ENCODE peak calls at places on chromosomes 12 and 14, in six cellular contexts. One of them, this sample, is unnamed.

GRCh38 chr14:64779472-64779871 is 75.2 kb downstream of the PLEKHG3 start:
- DNase-seq in SK-N-SH: no peak
- DNase-seq in K562: no peak
- DNase-seq in HepG2: no peak
- DNase-seq in H1: no peak
- DNase-seq in GM12878: no peak
- DNase-seq in this sample: no peak

GRCh38 chr12:106275458-106275857 is 27.1 kb upstream of the TCP11L2 start:
- DNase-seq in HepG2: no peak
- DNase-seq in SK-N-SH: no peak
- DNase-seq in K562: no peak
- DNase-seq in GM12878: no peak
- DNase-seq in H1: no peak
- DNase-seq in this sample: no peak

GRCh38 chr14:33938131-33938949 is 12.5 kb downstream of the EGLN3 start:
- DNase-seq in GM12878: peak
- DNase-seq in HepG2: peak
- DNase-seq in K562: peak
- DNase-seq in H1: no peak
- DNase-seq in SK-N-SH: peak
- DNase-seq in this sample: no peak

GRCh38 chr14:21382886-21383847 is 652 bp downstream of the SUPT16H start:
- DNase-seq in GM12878: no peak
- DNase-seq in K562: peak
- DNase-seq in SK-N-SH: peak
- DNase-seq in H1: no peak
- DNase-seq in HepG2: peak
- DNase-seq in this sample: peak

GRCh38 chr12:19946549-19946948 is 421.8 kb upstream of the PDE3A start:
- DNase-seq in H1: no peak
- DNase-seq in K562: no peak
- DNase-seq in SK-N-SH: no peak
- DNase-seq in HepG2: no peak
- DNase-seq in GM12878: no peak
- DNase-seq in this sample: no peak

GRCh38 chr12:52155048-52155868 is 36.6 kb downstream of the KRT80 start:
- DNase-seq in GM12878: no peak
- DNase-seq in K562: no peak
- DNase-seq in SK-N-SH: no peak
- DNase-seq in HepG2: no peak
- DNase-seq in H1: no peak
- DNase-seq in this sample: no peak

GRCh38 chr12:84161296-84161695 is 751.3 kb downstream of the SLC6A15 start:
- DNase-seq in K562: no peak
- DNase-seq in HepG2: no peak
- DNase-seq in SK-N-SH: no peak
- DNase-seq in H1: no peak
- DNase-seq in GM12878: no peak
- DNase-seq in this sample: no peak

GRCh38 chr14:54362089-54362504 is 34.7 kb upstream of the CDKN3 start:
- DNase-seq in SK-N-SH: no peak
- DNase-seq in H1: peak
- DNase-seq in GM12878: no peak
- DNase-seq in HepG2: no peak
- DNase-seq in K562: no peak
- DNase-seq in this sample: no peak

GRCh38 chr12:113164014-113164413 is 14.5 kb downstream of the CFAP73 start:
- DNase-seq in H1: no peak
- DNase-seq in HepG2: no peak
- DNase-seq in GM12878: no peak
- DNase-seq in K562: no peak
- DNase-seq in SK-N-SH: no peak
- DNase-seq in this sample: no peak

GRCh38 chr12:113846275-113846674 is 119.8 kb downstream of the RBM19 start:
- DNase-seq in H1: no peak
- DNase-seq in HepG2: no peak
- DNase-seq in K562: no peak
- DNase-seq in SK-N-SH: no peak
- DNase-seq in GM12878: no peak
- DNase-seq in this sample: peak

GRCh38 chr14:78403278-78403815 is 233.2 kb downstream of the NRXN3 start:
- DNase-seq in HepG2: no peak
- DNase-seq in H1: no peak
- DNase-seq in K562: no peak
- DNase-seq in GM12878: peak
- DNase-seq in SK-N-SH: no peak
- DNase-seq in this sample: no peak

GRCh38 chr12:110689002-110689600 is at the start of gene HVCN1:
- DNase-seq in SK-N-SH: peak
- DNase-seq in GM12878: no peak
- DNase-seq in H1: no peak
- DNase-seq in HepG2: no peak
- DNase-seq in K562: peak
- DNase-seq in this sample: peak

GRCh38 chr14:91114079-91115065 is 499 bp downstream of the DGLUCY start:
- DNase-seq in SK-N-SH: peak
- DNase-seq in H1: peak
- DNase-seq in GM12878: peak
- DNase-seq in HepG2: peak
- DNase-seq in K562: peak
- DNase-seq in this sample: peak

GRCh38 chr12:118302053-118302452 is 70.7 kb downstream of the TAOK3 start:
- DNase-seq in K562: no peak
- DNase-seq in HepG2: no peak
- DNase-seq in SK-N-SH: no peak
- DNase-seq in H1: no peak
- DNase-seq in GM12878: no peak
- DNase-seq in this sample: no peak

GRCh38 chr14:75041613-75042012 is 9.7 kb downstream of the MLH3 start:
- DNase-seq in GM12878: no peak
- DNase-seq in SK-N-SH: no peak
- DNase-seq in HepG2: peak
- DNase-seq in K562: no peak
- DNase-seq in H1: no peak
- DNase-seq in this sample: no peak

GRCh38 chr14:24052656-24053547 is 1.1 kb downstream of the CARMIL3 start:
- DNase-seq in GM12878: no peak
- DNase-seq in HepG2: no peak
- DNase-seq in H1: no peak
- DNase-seq in K562: no peak
- DNase-seq in SK-N-SH: no peak
- DNase-seq in this sample: no peak

GRCh38 chr12:22459872-22460490 is 84.4 kb downstream of the C2CD5 start:
- DNase-seq in HepG2: peak
- DNase-seq in SK-N-SH: peak
- DNase-seq in H1: no peak
- DNase-seq in GM12878: no peak
- DNase-seq in K562: peak
- DNase-seq in this sample: peak

GRCh38 chr12:15522574-15523187 is 200.4 kb downstream of the PTPRO start:
- DNase-seq in H1: no peak
- DNase-seq in K562: no peak
- DNase-seq in GM12878: no peak
- DNase-seq in HepG2: peak
- DNase-seq in SK-N-SH: peak
- DNase-seq in this sample: no peak

GRCh38 chr12:132343294-132343972 is 14.0 kb upstream of the GALNT9 start:
- DNase-seq in K562: no peak
- DNase-seq in SK-N-SH: no peak
- DNase-seq in GM12878: no peak
- DNase-seq in HepG2: no peak
- DNase-seq in H1: no peak
- DNase-seq in this sample: no peak

GRCh38 chr14:100575266-100575995 is 11.8 kb downstream of the BEGAIN start:
- DNase-seq in HepG2: no peak
- DNase-seq in SK-N-SH: no peak
- DNase-seq in K562: no peak
- DNase-seq in H1: no peak
- DNase-seq in GM12878: no peak
- DNase-seq in this sample: no peak

GRCh38 chr12:56434828-56435227 is 14.4 kb downstream of the TIMELESS start:
- DNase-seq in K562: no peak
- DNase-seq in GM12878: no peak
- DNase-seq in H1: no peak
- DNase-seq in HepG2: no peak
- DNase-seq in SK-N-SH: no peak
- DNase-seq in this sample: no peak

GRCh38 chr12:24948452-24948815 is 467 bp downstream of the BCAT1 start:
- DNase-seq in HepG2: no peak
- DNase-seq in SK-N-SH: peak
- DNase-seq in H1: no peak
- DNase-seq in K562: peak
- DNase-seq in GM12878: peak
- DNase-seq in this sample: no peak

GRCh38 chr14:22551597-22551982 is 37.4 kb downstream of the DAD1 start:
- DNase-seq in GM12878: no peak
- DNase-seq in K562: no peak
- DNase-seq in H1: no peak
- DNase-seq in SK-N-SH: no peak
- DNase-seq in HepG2: no peak
- DNase-seq in this sample: peak

GRCh38 chr14:22549981-22550670 is 38.9 kb downstream of the DAD1 start:
- DNase-seq in H1: peak
- DNase-seq in GM12878: peak
- DNase-seq in K562: no peak
- DNase-seq in HepG2: no peak
- DNase-seq in SK-N-SH: no peak
- DNase-seq in this sample: no peak

GRCh38 chr14:22547309-22547947 is 41.6 kb downstream of the DAD1 start:
- DNase-seq in HepG2: no peak
- DNase-seq in GM12878: no peak
- DNase-seq in K562: no peak
- DNase-seq in SK-N-SH: no peak
- DNase-seq in H1: no peak
- DNase-seq in this sample: no peak

GRCh38 chr14:22547948-22548750 is 40.9 kb downstream of the DAD1 start:
- DNase-seq in K562: no peak
- DNase-seq in SK-N-SH: no peak
- DNase-seq in GM12878: no peak
- DNase-seq in H1: no peak
- DNase-seq in HepG2: no peak
- DNase-seq in this sample: no peak

DNA sequence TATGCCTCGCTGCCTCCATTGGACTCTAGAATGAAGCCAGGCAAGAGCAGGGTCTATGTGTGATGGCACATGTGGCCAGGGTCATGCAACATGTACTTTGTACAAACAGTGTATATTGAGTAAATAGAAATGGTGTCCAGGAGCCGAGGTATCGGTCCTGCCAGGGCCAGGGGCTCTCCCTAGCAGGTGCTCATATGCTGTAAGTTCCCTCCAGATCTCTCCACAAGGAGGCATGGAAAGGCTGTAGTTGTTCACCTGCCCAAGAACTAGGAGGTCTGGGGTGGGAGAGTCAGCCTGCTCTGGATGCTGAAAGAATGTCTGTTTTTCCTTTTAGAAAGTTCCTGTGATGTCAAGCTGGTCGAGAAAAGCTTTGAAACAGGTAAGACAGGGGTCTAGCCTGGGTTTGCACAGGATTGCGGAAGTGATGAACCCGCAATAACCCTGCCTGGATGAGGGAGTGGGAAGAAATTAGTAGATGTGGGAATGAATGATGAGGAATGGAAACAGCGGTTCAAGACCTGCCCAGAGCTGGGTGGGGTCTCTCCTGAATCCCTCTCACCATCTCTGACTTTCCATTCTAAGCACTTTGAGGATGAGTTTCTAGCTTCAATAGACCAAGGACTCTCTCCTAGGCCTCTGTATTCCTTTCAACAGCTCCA is 39.6 kb downstream of the DAD1 start:
- DNase-seq in K562: no peak
- DNase-seq in HepG2: no peak
- DNase-seq in GM12878: no peak
- DNase-seq in SK-N-SH: no peak
- DNase-seq in H1: no peak
- DNase-seq in this sample: no peak
- TF ChIP-seq GABPA in K562: no peak
- TF ChIP-seq GABPA in HepG2: no peak
- TF ChIP-seq GABPA in GM12878: no peak
- TF ChIP-seq GABPA in SK-N-SH: no peak
- TF ChIP-seq GABPA in H1: no peak
- TF ChIP-seq GABPA in this sample: no peak

DNA sequence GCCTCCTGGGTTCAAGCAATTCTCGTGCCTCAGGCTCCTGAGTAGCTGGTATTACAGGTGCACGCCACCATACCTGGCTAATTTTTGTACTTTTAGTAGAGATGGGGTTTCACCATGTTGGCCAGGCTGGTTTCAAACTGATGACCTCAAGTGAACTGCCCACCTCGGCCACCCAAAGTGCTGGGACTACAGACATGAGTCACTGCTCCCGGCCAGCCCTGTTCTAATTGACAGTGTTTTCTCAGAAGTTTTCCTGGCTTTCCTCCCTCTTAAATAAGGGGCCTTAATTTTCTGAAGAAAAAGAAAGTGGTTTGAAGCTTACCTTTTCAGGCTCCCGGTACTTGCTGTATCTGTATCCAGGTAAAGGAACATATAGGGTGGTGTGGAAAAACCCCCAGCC is 1.7 kb downstream of the HAL start:
- DNase-seq in GM12878: no peak
- DNase-seq in HepG2: no peak
- DNase-seq in SK-N-SH: no peak
- DNase-seq in K562: no peak
- DNase-seq in H1: no peak
- DNase-seq in this sample: no peak
- H3K4me3 ChIP-seq in GM12878: no peak
- H3K4me3 ChIP-seq in HepG2: no peak
- H3K4me3 ChIP-seq in SK-N-SH: no peak
- H3K4me3 ChIP-seq in K562: no peak
- H3K4me3 ChIP-seq in H1: no peak
- H3K4me3 ChIP-seq in this sample: no peak

DNA sequence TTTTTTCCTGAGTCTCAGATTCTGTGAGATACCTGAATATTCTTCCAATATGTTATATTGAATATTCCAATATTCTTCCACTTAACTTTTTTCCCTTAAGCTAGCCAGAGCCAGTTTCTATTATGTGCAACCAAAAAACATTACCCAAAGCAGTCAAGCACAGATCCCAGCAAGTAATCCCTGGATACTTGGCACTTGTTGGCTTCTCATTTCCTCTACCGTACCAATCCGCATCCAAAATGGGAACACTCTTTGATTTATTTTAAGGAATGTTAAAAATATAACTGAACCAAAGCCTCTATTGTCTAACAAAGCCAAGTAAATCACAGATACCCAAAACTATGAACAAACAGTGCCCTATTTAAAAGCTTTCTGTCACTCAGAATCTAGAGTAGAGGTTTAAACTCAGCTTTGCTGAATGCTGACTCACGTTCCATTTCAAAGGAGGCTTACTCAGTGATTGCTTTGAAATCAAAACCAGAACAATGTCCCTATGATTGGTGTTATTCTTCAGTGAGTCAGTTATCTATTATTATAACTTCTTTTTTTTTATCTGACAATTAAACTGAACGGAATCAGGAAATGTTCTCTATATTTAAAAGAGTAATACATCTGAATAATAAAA is 360.6 kb downstream of the CCDC91 start:
- DNase-seq in K562: no peak
- DNase-seq in H1: no peak
- DNase-seq in GM12878: no peak
- DNase-seq in SK-N-SH: no peak
- DNase-seq in HepG2: peak
- DNase-seq in this sample: no peak
- TF ChIP-seq GABPA in K562: no peak
- TF ChIP-seq GABPA in H1: no peak
- TF ChIP-seq GABPA in GM12878: no peak
- TF ChIP-seq GABPA in SK-N-SH: no peak
- TF ChIP-seq GABPA in HepG2: no peak
- TF ChIP-seq GABPA in this sample: no peak

GRCh38 chr14:89702151-89702936 is 252.2 kb downstream of the EFCAB11 start:
- DNase-seq in SK-N-SH: no peak
- DNase-seq in H1: no peak
- DNase-seq in K562: no peak
- DNase-seq in GM12878: no peak
- DNase-seq in HepG2: no peak
- DNase-seq in this sample: no peak
- H3K4me3 ChIP-seq in SK-N-SH: peak
- H3K4me3 ChIP-seq in H1: no peak
- H3K4me3 ChIP-seq in K562: no peak
- H3K4me3 ChIP-seq in GM12878: peak
- H3K4me3 ChIP-seq in HepG2: no peak
- H3K4me3 ChIP-seq in this sample: no peak